ENCODE peak calls at places on chromosomes 13 and 19, in four cellular contexts. C is foreskin keratinocyte, K is mammary epithelial cell, N is uterus. E is an unnamed sample. For H3K27me3, the result is how much of the 10 kb centered on the place peaks cover.

GRCh38 chr13:43880930-43881329 is 1.2 kb downstream of the LACC1 start:
- DNase-seq in C (no peak), K (no peak), N (no peak), E (no peak)

GRCh38 chr19:35592226-35592625 is 6.3 kb downstream of the PMIS2 start:
- DNase-seq in C (peak), K (peak), N (no peak), E (no peak)

GRCh38 chr19:58228584-58229254 is at the start of gene ZNF544:
- DNase-seq in C (peak), K (peak), N (peak), E (peak)

GRCh38 chr19:45771331-45771933 is 2.4 kb upstream of the SIX5 start:
- DNase-seq in C (no peak), K (no peak), N (peak), E (no peak)

GRCh38 chr13:27374650-27375049 is 49.8 kb upstream of the GTF3A start:
- DNase-seq in C (peak), K (peak), N (peak), E (no peak)

GRCh38 chr13:30997697-30998547 is 65.5 kb downstream of the TEX26 start:
- DNase-seq in C (peak), K (no peak), N (no peak), E (peak)

GRCh38 chr13:44415815-44416214 is 42.2 kb downstream of the SERP2 start:
- DNase-seq in C (no peak), K (no peak), N (no peak), E (no peak)

GRCh38 chr13:76293346-76293745 is 592.9 kb downstream of the KCTD12 start:
- DNase-seq in C (peak), K (peak), N (no peak), E (no peak)

GRCh38 chr19:32977269-32977668 is 5.2 kb downstream of the FAAP24 start:
- DNase-seq in C (no peak), K (no peak), N (no peak), E (no peak)

GRCh38 chr19:48290923-48291700 is 21.2 kb downstream of the ZNF114 start:
- DNase-seq in C (peak), K (peak), N (peak), E (peak)

GRCh38 chr13:48220592-48221300 is 12.3 kb upstream of the ITM2B start:
- DNase-seq in C (no peak), K (no peak), N (no peak), E (no peak)

GRCh38 chr13:47990427-47990826 is 10.6 kb downstream of the SUCLA2 start:
- DNase-seq in C (no peak), K (no peak), N (no peak), E (no peak)

GRCh38 chr19:5138606-5139594 is 170.0 kb downstream of the KDM4B start:
- DNase-seq in C (peak), K (peak), N (no peak), E (peak)

GRCh38 chr13:49874430-49874829 is 61.7 kb downstream of the SPRYD7 start:
- DNase-seq in C (no peak), K (no peak), N (no peak), E (no peak)

GRCh38 chr19:39430675-39431593 is 4.8 kb downstream of the RPS16 start:
- DNase-seq in C (peak), K (peak), N (no peak), E (no peak)

DNA sequence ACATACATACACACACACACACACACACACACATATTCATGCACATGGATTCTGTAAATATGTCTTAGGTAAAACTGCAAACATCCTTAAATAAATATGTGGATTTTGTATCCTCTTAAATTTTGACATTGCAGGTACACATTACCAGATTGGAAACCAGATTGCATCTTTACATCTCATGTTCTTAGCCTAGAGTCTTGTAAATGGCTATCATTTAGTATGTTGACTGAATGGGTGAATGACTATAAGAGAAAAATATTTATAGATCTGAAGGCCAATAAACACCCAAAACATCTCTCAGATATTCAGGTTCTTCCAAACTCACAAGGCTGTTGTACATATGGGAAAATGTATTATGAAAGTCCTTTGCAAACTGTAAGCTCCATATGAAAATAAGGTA is 104.3 kb downstream of the STARD13 start:
- DNase-seq in C (no peak), K (no peak), N (no peak), E (no peak)
- H3K27ac ChIP-seq in C (no peak), K (no peak), N (no peak), E (no peak)

GRCh38 chr19:30802424-30803013 is 430.3 kb downstream of the ZNF536 start:
- DNase-seq in C (no peak), K (no peak), N (no peak), E (no peak)

GRCh38 chr19:30795727-30796126 is 423.5 kb downstream of the ZNF536 start:
- DNase-seq in C (no peak), K (no peak), N (no peak), E (no peak)

GRCh38 chr19:30799854-30800755 is 427.9 kb downstream of the ZNF536 start:
- DNase-seq in C (no peak), K (no peak), N (no peak), E (peak)
- TF ChIP-seq CTCF in C (peak), K (peak), N (peak), E (peak)

GRCh38 chr19:3364501-3364858 is 1.9 kb upstream of the NFIC start:
- DNase-seq in C (no peak), K (no peak), N (no peak), E (no peak)
- H3K27me3 ChIP-seq in C (under half), K (under half), N (under half), E (under half)

DNA sequence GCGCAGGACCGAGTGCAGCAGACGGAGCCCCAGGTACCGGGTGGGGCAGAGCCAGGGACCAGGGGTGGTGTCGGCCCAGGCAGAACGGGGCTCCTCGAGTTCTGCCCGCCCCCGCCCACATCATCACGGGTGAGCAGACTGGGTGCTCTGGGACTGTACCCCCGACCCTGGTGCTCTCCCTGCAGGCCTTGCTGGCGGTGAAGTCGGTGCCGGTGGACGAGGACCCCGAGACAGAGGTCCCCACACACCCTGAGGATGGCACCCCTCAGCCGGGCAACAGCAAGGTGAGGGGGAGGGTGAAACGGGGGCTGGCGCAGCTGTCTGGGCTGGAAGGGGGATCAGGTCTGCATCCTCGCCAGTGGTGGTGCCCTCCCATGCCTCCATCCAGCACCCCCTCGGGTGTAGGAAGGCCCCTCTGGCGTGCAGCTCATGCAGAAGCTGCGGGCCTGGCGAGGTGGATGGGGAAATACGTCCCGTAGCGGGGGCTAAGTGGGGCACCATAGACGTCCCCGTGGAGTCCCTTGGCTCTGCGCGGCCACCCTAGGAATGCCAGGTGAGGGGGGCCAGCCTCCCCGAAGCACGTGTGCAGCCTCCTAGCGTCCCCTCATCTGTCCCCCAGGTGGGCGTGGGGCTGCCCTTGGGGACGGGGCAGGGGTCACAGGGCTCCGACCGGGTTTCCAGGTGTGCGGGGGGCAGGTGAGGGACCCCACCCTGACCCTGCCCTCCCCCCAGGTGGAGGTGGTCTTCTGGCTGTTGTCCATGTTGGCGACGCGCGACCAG is 6.4 kb downstream of the APC2 start:
- DNase-seq in C (no peak), K (no peak), N (no peak), E (no peak)
- H3K27ac ChIP-seq in C (no peak), K (no peak), N (no peak), E (no peak)

DNA sequence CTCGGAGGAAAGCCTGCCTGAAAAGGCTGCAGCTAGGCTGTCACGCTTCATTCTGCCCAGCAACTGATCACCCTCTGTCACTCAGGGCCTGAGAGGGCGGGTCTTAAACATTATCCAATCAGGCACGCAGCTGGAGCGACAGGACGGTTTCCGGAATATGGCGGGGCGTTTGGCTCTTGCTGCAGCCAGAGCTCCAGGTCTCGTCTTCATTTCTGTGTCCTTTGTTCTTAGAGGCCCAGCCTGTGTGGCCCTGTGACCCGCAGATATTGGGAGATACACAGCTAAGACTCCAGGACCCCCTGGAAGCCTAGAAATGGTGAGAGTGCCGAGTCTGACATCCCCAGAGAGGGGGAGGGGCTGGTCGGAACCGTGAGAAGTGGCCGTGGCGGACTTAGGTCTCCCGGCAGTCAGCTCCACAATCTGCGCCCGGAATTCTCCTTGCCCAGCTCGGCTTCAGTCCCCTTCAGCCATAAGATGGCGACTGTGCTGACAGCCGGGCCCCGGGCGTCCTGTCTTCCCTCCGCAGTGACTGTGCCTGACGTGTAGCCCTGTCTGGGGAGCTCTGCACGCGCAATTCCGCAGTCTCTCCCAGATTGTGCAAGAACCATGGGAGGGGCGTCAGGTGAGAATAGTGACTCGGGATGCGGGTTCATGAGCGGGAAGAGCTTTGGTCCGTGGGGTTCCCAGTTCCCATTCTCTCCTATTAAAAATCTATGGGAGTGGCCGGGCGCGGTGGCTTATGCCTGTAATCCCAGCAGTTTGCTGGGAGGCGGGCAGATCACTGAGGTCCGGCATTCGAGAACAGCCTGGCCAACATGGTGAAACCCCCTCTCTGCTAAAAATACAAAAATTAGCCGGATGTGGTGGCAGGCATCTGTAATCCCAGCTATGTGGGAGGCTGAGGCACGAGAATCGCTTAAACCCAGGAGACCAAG is at the start of gene ZNF429:
- DNase-seq in C (peak), K (peak), N (peak), E (peak)
- TF ChIP-seq CTCF in C (peak), K (no peak), N (no peak), E (peak)

DNA sequence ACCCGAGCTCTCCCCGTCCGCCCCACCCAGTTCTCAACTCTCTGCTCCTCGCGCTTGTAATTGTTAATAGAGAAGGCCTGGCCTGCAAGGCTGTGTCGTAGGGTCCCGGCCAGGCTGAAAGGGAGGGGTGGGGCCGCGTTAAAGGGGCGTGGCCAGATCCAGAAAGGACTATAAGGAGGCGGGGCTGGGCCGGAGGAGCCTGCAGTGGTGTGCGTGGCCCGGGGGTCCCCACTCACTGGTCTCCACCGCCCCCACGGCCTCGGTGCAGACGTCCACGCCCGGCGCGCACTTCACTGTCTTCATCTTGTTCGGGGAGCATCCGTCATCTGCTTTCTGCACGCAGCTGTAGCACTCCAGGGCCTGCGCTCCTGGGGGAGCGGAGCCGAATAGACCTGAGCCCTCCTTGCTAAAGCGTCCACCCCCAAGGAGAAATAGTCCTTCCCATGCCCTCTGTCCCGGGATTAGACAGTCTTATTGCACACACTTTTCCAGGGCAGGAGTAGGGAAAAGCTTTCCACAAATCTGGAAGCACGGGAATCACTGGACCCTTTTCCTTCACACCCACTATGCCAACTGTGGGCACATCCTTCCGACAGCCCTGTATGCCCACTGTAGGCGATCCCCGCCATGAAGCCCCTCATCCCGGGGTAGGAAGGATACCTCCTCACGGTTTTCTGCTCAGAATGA is 1.2 kb downstream of the LYPD3 start:
- DNase-seq in C (no peak), K (no peak), N (peak), E (peak)
- H3K27me3 ChIP-seq in C (under half), K (under half), N (under half), E (under half)

DNA sequence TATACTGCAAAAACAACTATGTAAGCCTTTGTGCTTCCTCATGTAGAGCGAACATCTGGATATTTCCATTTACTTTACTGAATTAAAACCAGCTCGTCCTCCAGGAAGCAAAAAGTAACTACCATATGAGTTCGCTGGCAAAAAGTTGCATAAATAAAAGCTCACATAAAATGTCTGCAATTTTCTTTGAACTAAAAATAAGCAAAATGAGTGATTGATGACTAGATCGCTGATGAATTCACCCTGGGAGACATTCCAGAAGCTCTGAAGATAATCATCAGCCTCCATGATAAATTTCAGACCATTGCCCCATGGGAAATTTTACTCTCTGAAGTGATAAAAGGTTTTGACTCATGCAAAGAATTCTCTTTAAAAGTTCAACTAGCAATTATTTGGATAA is 67.4 kb upstream of the SACS start:
- DNase-seq in C (peak), K (peak), N (no peak), E (no peak)
- H3K27ac ChIP-seq in C (no peak), K (no peak), N (no peak), E (no peak)

GRCh38 chr19:42176990-42177685 is 40.3 kb downstream of the DEDD2 start:
- DNase-seq in C (peak), K (peak), N (peak), E (peak)

GRCh38 chr19:42176649-42176989 is 40.9 kb downstream of the DEDD2 start:
- DNase-seq in C (no peak), K (no peak), N (no peak), E (no peak)

GRCh38 chr19:42177686-42178019 is 39.8 kb downstream of the DEDD2 start:
- DNase-seq in C (no peak), K (no peak), N (no peak), E (no peak)

GRCh38 chr19:42179501-42179817 is 38.0 kb downstream of the DEDD2 start:
- DNase-seq in C (no peak), K (no peak), N (no peak), E (no peak)

GRCh38 chr19:42178791-42179500 is 38.5 kb downstream of the DEDD2 start:
- DNase-seq in C (no peak), K (no peak), N (no peak), E (no peak)
- TF ChIP-seq CTCF in C (peak), K (peak), N (no peak), E (no peak)

E was measured in heart right ventricle.